ENCODE peak calls at places on chromosomes 4 and X, in seven cellular contexts. One of them, this sample, is unnamed.
A peak's percentile ranks its signal among the peaks of the same experiment; 100 is the strongest.

GRCh38 chrX:107483976-107484726 is 34.7 kb downstream of the FRMPD3 start:
- DNase-seq in uterus: peak; percentile 51
- DNase-seq in CD4-positive, alpha-beta T cell: no peak
- DNase-seq in A549: no peak
- DNase-seq in pancreas: no peak
- DNase-seq in CD4-positive, alpha-beta memory T cell: no peak
- DNase-seq in endothelial cell of umbilical vein: no peak
- DNase-seq in this sample: no peak

GRCh38 chr4:84809946-84810345 is 156.5 kb downstream of the WDFY3 start:
- DNase-seq in uterus: no peak
- DNase-seq in CD4-positive, alpha-beta T cell: no peak
- DNase-seq in A549: no peak
- DNase-seq in pancreas: no peak
- DNase-seq in CD4-positive, alpha-beta memory T cell: no peak
- DNase-seq in endothelial cell of umbilical vein: no peak
- DNase-seq in this sample: no peak

GRCh38 chr4:8324640-8325239 is 55.2 kb downstream of the HTRA3 start:
- DNase-seq in uterus: peak; percentile 1
- DNase-seq in CD4-positive, alpha-beta T cell: no peak
- DNase-seq in A549: no peak
- DNase-seq in pancreas: no peak
- DNase-seq in CD4-positive, alpha-beta memory T cell: no peak
- DNase-seq in endothelial cell of umbilical vein: no peak
- DNase-seq in this sample: no peak

GRCh38 chr4:103634236-103634635 is 85.5 kb downstream of the TACR3 start:
- DNase-seq in uterus: no peak
- DNase-seq in CD4-positive, alpha-beta T cell: no peak
- DNase-seq in A549: no peak
- DNase-seq in pancreas: no peak
- DNase-seq in CD4-positive, alpha-beta memory T cell: no peak
- DNase-seq in endothelial cell of umbilical vein: no peak
- DNase-seq in this sample: no peak

GRCh38 chr4:78205601-78206000 is 148.5 kb downstream of the FRAS1 start:
- DNase-seq in uterus: no peak
- DNase-seq in CD4-positive, alpha-beta T cell: no peak
- DNase-seq in A549: no peak
- DNase-seq in pancreas: no peak
- DNase-seq in CD4-positive, alpha-beta memory T cell: no peak
- DNase-seq in endothelial cell of umbilical vein: no peak
- DNase-seq in this sample: no peak

GRCh38 chr4:3389186-3389878 is 52.4 kb upstream of the HGFAC start:
- DNase-seq in uterus: no peak
- DNase-seq in CD4-positive, alpha-beta T cell: no peak
- DNase-seq in A549: no peak
- DNase-seq in pancreas: no peak
- DNase-seq in CD4-positive, alpha-beta memory T cell: no peak
- DNase-seq in endothelial cell of umbilical vein: no peak
- DNase-seq in this sample: no peak

GRCh38 chr4:66959207-66959606 is 586.1 kb downstream of the CENPC start:
- DNase-seq in uterus: no peak
- DNase-seq in CD4-positive, alpha-beta T cell: no peak
- DNase-seq in A549: no peak
- DNase-seq in pancreas: no peak
- DNase-seq in CD4-positive, alpha-beta memory T cell: no peak
- DNase-seq in endothelial cell of umbilical vein: no peak
- DNase-seq in this sample: no peak

GRCh38 chr4:94642561-94642866 is 115.2 kb upstream of the BMPR1B start:
- DNase-seq in uterus: no peak
- DNase-seq in CD4-positive, alpha-beta T cell: no peak
- DNase-seq in A549: no peak
- DNase-seq in pancreas: no peak
- DNase-seq in CD4-positive, alpha-beta memory T cell: no peak
- DNase-seq in endothelial cell of umbilical vein: no peak
- DNase-seq in this sample: no peak

GRCh38 chr4:186132577-186133277 is 28.2 kb downstream of the FAM149A start:
- DNase-seq in uterus: no peak
- DNase-seq in CD4-positive, alpha-beta T cell: no peak
- DNase-seq in A549: peak; percentile 14
- DNase-seq in pancreas: no peak
- DNase-seq in CD4-positive, alpha-beta memory T cell: no peak
- DNase-seq in endothelial cell of umbilical vein: peak; percentile 36
- DNase-seq in this sample: peak; percentile 22

GRCh38 chr4:78560296-78560963 is 8.9 kb downstream of the ANXA3 start:
- DNase-seq in uterus: no peak
- DNase-seq in CD4-positive, alpha-beta T cell: no peak
- DNase-seq in A549: no peak
- DNase-seq in pancreas: no peak
- DNase-seq in CD4-positive, alpha-beta memory T cell: no peak
- DNase-seq in endothelial cell of umbilical vein: peak; percentile 88
- DNase-seq in this sample: no peak

GRCh38 chr4:79882806-79883205 is 190.2 kb downstream of the ANTXR2 start:
- DNase-seq in uterus: no peak
- DNase-seq in CD4-positive, alpha-beta T cell: no peak
- DNase-seq in A549: no peak
- DNase-seq in pancreas: no peak
- DNase-seq in CD4-positive, alpha-beta memory T cell: no peak
- DNase-seq in endothelial cell of umbilical vein: no peak
- DNase-seq in this sample: no peak

DNA sequence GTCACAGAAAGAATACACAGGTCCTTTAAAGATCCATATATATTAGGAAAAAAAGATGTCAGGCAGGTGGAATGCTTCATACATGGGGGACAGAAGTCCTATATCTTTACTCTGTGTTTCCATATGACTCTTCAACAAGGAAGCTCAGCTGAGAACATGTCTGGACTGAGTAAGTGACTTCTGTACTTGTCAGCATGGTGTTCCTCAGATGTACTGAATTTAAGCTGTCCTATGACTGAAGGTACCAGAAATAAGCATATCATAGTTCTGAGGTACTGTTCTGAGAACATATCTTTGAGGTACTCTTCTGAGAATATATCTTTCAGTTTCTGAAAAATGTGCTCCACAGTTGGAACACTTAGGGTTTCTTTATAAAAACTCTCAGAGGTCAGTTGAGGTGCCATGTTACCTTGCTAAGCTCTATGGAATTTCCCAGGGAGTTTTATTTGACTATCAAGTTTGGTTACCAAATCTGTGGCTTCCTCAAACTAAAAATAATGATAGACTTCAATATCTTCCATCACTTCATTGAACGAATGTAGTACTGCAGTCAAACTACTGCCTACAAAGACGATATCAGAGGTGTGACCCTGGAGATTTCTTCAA is 597.2 kb upstream of the GNPDA2 start:
- DNase-seq in uterus: no peak
- DNase-seq in CD4-positive, alpha-beta T cell: no peak
- DNase-seq in A549: no peak
- DNase-seq in pancreas: no peak
- DNase-seq in CD4-positive, alpha-beta memory T cell: no peak
- DNase-seq in endothelial cell of umbilical vein: no peak
- DNase-seq in this sample: no peak
- H3K9me3 ChIP-seq in uterus: no peaks in the 10 kb centered on the region
- H3K9me3 ChIP-seq in CD4-positive, alpha-beta T cell: no peaks in the 10 kb centered on the region
- H3K9me3 ChIP-seq in A549: no peaks in the 10 kb centered on the region
- H3K9me3 ChIP-seq in pancreas: no peaks in the 10 kb centered on the region
- H3K9me3 ChIP-seq in CD4-positive, alpha-beta memory T cell: no peaks in the 10 kb centered on the region
- H3K9me3 ChIP-seq in endothelial cell of umbilical vein: peaks cover 7% of the 10 kb centered on the region
- H3K9me3 ChIP-seq in this sample: no peaks in the 10 kb centered on the region

GRCh38 chr4:123649644-123650356 is 253.2 kb downstream of the SPRY1 start:
- DNase-seq in uterus: no peak
- DNase-seq in CD4-positive, alpha-beta T cell: no peak
- DNase-seq in A549: peak; percentile 23
- DNase-seq in pancreas: peak; percentile 68
- DNase-seq in CD4-positive, alpha-beta memory T cell: no peak
- DNase-seq in endothelial cell of umbilical vein: no peak
- DNase-seq in this sample: no peak
- H3K9me3 ChIP-seq in uterus: no peaks in the 10 kb centered on the region
- H3K9me3 ChIP-seq in CD4-positive, alpha-beta T cell: no peaks in the 10 kb centered on the region
- H3K9me3 ChIP-seq in A549: no peaks in the 10 kb centered on the region
- H3K9me3 ChIP-seq in pancreas: no peaks in the 10 kb centered on the region
- H3K9me3 ChIP-seq in CD4-positive, alpha-beta memory T cell: no peaks in the 10 kb centered on the region
- H3K9me3 ChIP-seq in endothelial cell of umbilical vein: no peaks in the 10 kb centered on the region
- H3K9me3 ChIP-seq in this sample: no peaks in the 10 kb centered on the region

GRCh38 chrX:53055244-53055849 is 6.8 kb downstream of the GPR173 start:
- DNase-seq in uterus: no peak
- DNase-seq in CD4-positive, alpha-beta T cell: no peak
- DNase-seq in A549: no peak
- DNase-seq in pancreas: no peak
- DNase-seq in CD4-positive, alpha-beta memory T cell: no peak
- DNase-seq in endothelial cell of umbilical vein: no peak
- DNase-seq in this sample: no peak
- H3K9me3 ChIP-seq in uterus: no peaks in the 10 kb centered on the region
- H3K9me3 ChIP-seq in CD4-positive, alpha-beta T cell: no peaks in the 10 kb centered on the region
- H3K9me3 ChIP-seq in A549: no peaks in the 10 kb centered on the region
- H3K9me3 ChIP-seq in pancreas: no peaks in the 10 kb centered on the region
- H3K9me3 ChIP-seq in CD4-positive, alpha-beta memory T cell: no peaks in the 10 kb centered on the region
- H3K9me3 ChIP-seq in endothelial cell of umbilical vein: no peaks in the 10 kb centered on the region
- H3K9me3 ChIP-seq in this sample: no peaks in the 10 kb centered on the region

GRCh38 chr4:16133406-16133805 is 49.6 kb upstream of the PROM1 start:
- DNase-seq in uterus: no peak
- DNase-seq in CD4-positive, alpha-beta T cell: no peak
- DNase-seq in A549: no peak
- DNase-seq in pancreas: no peak
- DNase-seq in CD4-positive, alpha-beta memory T cell: no peak
- DNase-seq in endothelial cell of umbilical vein: no peak
- DNase-seq in this sample: no peak
- H3K9me3 ChIP-seq in uterus: no peaks in the 10 kb centered on the region
- H3K9me3 ChIP-seq in CD4-positive, alpha-beta T cell: no peaks in the 10 kb centered on the region
- H3K9me3 ChIP-seq in A549: no peaks in the 10 kb centered on the region
- H3K9me3 ChIP-seq in pancreas: peaks cover 3% of the 10 kb centered on the region
- H3K9me3 ChIP-seq in CD4-positive, alpha-beta memory T cell: no peaks in the 10 kb centered on the region
- H3K9me3 ChIP-seq in endothelial cell of umbilical vein: no peaks in the 10 kb centered on the region
- H3K9me3 ChIP-seq in this sample: no peaks in the 10 kb centered on the region

DNA sequence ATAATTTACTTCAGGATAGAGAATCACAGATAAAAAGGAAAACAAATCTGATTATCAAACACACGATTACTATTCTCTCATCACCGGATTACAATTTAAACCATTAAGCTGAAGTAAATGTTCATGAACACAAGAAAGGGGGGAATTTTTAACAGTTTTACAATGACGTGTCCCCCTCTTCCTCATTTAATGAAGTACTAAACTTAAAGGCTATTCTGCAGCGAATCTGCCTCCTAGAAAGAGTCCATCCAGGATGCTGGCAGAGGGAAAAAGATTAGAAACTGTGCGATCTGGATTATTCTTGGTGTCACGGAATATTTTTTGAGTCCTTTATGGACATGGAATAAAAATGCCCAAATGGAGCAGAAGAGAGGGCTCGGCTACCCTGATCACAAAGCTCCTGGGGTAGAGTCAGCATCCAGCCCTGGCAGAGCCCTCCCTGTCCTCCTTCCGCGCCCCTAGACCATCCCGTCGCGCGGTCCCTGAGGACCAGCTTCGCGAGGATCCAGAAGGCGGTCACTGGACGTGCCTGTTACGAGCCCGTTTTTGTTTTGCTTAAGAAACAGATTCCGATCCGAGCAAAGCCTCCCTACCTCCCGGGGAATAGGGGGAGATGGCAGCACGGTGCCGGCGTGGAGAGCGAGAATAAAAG is 1.2 kb downstream of the ELF2 start:
- DNase-seq in uterus: no peak
- DNase-seq in CD4-positive, alpha-beta T cell: peak; percentile 7
- DNase-seq in A549: peak; percentile 15
- DNase-seq in pancreas: no peak
- DNase-seq in CD4-positive, alpha-beta memory T cell: no peak
- DNase-seq in endothelial cell of umbilical vein: no peak
- DNase-seq in this sample: no peak
- H3K9me3 ChIP-seq in uterus: no peaks in the 10 kb centered on the region
- H3K9me3 ChIP-seq in CD4-positive, alpha-beta T cell: no peaks in the 10 kb centered on the region
- H3K9me3 ChIP-seq in A549: no peaks in the 10 kb centered on the region
- H3K9me3 ChIP-seq in pancreas: no peaks in the 10 kb centered on the region
- H3K9me3 ChIP-seq in CD4-positive, alpha-beta memory T cell: no peaks in the 10 kb centered on the region
- H3K9me3 ChIP-seq in endothelial cell of umbilical vein: no peaks in the 10 kb centered on the region
- H3K9me3 ChIP-seq in this sample: no peaks in the 10 kb centered on the region

This sample was measured in OCI-LY7.